ENCODE peak calls at places on chromosomes 6 and 20, in five cellular contexts. Q is GM23248, B is HCT116, Y is H1, M is endothelial cell of umbilical vein. U is an unnamed sample. For H3K27me3 and H3K4me1, the result is how much of the 10 kb centered on the place peaks cover.

GRCh38 chr20:52422574-52423463 is 231.2 kb upstream of the ZFP64 start:
- DNase-seq in Q (peak), B (no peak), Y (no peak), M (no peak), U (no peak)

GRCh38 chr6:139371421-139372253 is 2.8 kb downstream of the CITED2 start:
- DNase-seq in Q (peak), B (no peak), Y (no peak), M (peak), U (no peak)

GRCh38 chr6:25286891-25287290 is 7.7 kb downstream of the CARMIL1 start:
- DNase-seq in Q (no peak), B (no peak), Y (no peak), M (no peak), U (no peak)

GRCh38 chr6:151388997-151389639 is 2.2 kb downstream of the ZBTB2 start:
- DNase-seq in Q (no peak), B (no peak), Y (no peak), M (no peak), U (no peak)

GRCh38 chr6:110617057-110617456 is 140.6 kb upstream of the SLC22A16 start:
- DNase-seq in Q (no peak), B (no peak), Y (no peak), M (no peak), U (no peak)

GRCh38 chr6:122491915-122492537 is 20.4 kb upstream of the SERINC1 start:
- DNase-seq in Q (peak), B (peak), Y (no peak), M (peak), U (peak)

GRCh38 chr6:158703840-158704822 is 54.3 kb downstream of the SYTL3 start:
- DNase-seq in Q (peak), B (peak), Y (peak), M (peak), U (peak)

GRCh38 chr6:7664003-7664402 is 61.9 kb upstream of the BMP6 start:
- DNase-seq in Q (no peak), B (no peak), Y (no peak), M (no peak), U (no peak)

GRCh38 chr6:34358389-34358906 is 34.0 kb downstream of the NUDT3 start:
- DNase-seq in Q (peak), B (no peak), Y (no peak), M (peak), U (no peak)

GRCh38 chr6:80725156-80725930 is 618.9 kb downstream of the BCKDHB start:
- DNase-seq in Q (peak), B (no peak), Y (no peak), M (no peak), U (no peak)

GRCh38 chr6:160321729-160322505 is 26.3 kb upstream of the SLC22A3 start:
- DNase-seq in Q (no peak), B (no peak), Y (no peak), M (no peak), U (no peak)

GRCh38 chr6:169811072-169811471 is 59.6 kb downstream of the ERMARD start:
- DNase-seq in Q (no peak), B (no peak), Y (no peak), M (no peak), U (no peak)

GRCh38 chr6:169810066-169810989 is 58.9 kb downstream of the ERMARD start:
- DNase-seq in Q (no peak), B (peak), Y (no peak), M (no peak), U (no peak)

GRCh38 chr6:169813969-169814368 is 62.5 kb downstream of the ERMARD start:
- DNase-seq in Q (no peak), B (no peak), Y (no peak), M (no peak), U (no peak)

GRCh38 chr6:169812257-169812644 is 60.8 kb downstream of the ERMARD start:
- DNase-seq in Q (no peak), B (no peak), Y (no peak), M (no peak), U (no peak)

DNA sequence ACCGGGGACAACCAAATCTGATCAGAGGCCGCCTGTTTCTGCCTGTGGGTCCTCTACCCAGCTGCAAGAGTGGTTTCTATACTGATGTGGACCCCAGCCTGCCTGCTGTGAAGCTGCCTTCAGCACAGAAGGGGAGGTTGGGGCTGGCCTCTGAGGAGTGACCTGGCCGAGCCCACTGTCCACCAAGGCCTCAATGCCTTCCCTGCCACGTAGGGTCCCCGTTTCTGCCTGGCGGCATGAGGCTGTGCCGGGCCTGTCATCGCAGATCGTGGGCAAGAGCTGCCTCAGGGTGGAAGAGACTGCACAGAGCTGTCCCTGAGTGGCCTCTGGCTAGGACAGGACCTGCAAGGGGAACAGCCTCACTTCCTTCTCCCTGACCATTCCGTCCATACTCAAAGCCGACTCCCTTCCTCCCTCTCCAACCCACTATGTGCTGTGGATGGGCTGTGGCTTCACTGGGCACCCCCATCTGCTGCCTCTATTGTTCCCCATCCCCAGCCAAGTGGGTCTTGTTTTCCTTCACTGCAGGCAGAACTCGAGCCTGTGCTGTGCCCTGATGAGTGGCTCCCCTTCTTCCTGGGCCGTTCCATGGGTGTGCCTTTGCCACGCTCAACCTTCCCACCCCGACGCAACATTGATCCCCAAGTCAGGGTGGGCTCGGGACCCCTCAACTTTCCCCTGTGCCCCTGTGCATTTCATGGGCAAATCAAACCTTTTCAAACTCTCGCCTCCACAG is 60.3 kb downstream of the ERMARD start:
- DNase-seq in Q (no peak), B (no peak), Y (no peak), M (no peak), U (no peak)
- H3K27me3 ChIP-seq in Q (under half), B (under half), Y (under half), M (under half), U (under half)

DNA sequence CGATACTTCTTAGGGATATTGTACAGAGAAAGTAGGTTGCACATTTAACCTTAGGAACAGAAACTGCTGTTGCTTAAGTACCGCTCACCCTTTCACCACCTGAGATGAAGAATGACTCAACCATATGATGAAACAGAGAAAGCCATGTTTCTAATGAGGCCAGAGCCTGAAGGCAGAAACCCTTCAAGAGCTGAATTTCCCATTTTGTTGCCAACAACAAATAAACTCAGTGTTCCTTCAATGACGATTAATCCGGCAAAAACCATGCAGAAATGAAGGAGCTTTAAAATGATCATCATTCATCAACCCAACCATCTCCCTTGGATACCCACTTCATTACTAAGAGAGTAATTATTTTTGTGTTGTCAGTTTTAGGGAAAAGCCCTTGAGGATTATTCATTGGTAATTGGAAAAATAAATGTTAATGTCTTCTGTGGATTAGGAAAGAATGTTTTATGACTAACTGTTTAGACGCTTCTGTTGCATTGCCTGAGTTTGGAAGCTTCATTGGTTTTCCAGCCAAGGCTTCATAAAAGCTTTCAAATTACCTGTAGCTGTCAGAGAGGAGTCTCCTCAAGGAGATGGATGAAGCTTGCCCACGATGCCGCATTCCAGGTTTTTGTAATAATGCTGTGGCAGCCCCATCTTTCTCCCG is 112.1 kb upstream of the IYD start:
- DNase-seq in Q (peak), B (no peak), Y (no peak), M (no peak), U (no peak)
- H3K4me1 ChIP-seq in Q (under half), B (under half), Y (under half), M (under half), U (under half)

GRCh38 chr20:62473717-62474584 is 1.8 kb downstream of the GATA5 start:
- DNase-seq in Q (no peak), B (no peak), Y (no peak), M (no peak), U (no peak)

GRCh38 chr20:62476074-62476838 is 461 bp upstream of the GATA5 start:
- DNase-seq in Q (peak), B (no peak), Y (no peak), M (no peak), U (no peak)

GRCh38 chr20:62474585-62475026 is 1.2 kb downstream of the GATA5 start:
- DNase-seq in Q (no peak), B (no peak), Y (no peak), M (no peak), U (no peak)

GRCh38 chr20:62475819-62476073 is at the start of gene GATA5:
- DNase-seq in Q (no peak), B (no peak), Y (no peak), M (no peak), U (no peak)

DNA sequence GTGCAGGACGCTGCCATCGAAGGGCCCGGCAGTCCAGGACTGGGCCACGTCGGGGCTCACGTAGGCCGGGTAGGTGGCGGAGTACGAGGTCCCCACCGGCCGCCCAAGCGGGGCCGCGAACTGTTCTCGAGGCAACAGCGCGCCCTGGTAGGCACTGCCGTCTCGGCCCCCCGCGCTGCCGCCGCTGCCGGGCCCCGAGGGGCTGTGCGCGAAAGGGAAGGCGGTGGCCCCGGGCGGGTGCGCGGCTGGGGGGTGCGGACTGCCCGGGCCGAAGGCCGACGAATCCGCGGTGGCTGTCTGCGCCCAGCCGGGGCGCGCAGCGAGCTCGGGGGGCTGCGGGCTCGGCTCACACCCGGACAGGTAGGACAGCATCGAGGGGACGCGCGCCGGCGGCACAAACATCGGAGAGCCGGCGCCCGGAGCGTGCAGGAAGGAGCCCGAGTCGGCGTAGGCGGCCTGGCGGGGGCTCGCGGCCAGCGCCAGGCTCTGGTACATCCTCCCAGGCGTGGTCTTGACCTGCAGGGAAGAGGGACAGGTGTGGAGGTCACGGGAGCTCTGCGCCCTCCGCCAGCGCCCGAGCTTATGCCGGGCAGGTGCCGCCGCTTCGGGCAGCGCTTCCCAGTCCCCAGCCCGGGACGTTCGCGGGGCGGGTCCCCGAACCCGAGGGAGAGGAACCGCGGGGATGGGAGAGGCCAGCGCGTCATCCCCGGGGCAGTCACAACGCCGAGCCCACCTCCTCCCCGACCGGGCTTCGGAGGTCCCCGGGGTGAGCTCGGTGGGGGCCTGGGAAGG is 572 bp downstream of the GATA5 start:
- DNase-seq in Q (no peak), B (no peak), Y (no peak), M (no peak), U (no peak)
- TF ChIP-seq EZH2 in Q (no peak), B (no peak), Y (peak), M (peak), U (no peak)

GRCh38 chr6:6495851-6496250 is 92.7 kb upstream of the LY86 start:
- DNase-seq in Q (peak), B (no peak), Y (no peak), M (no peak), U (no peak)

GRCh38 chr6:6497541-6497940 is 91.0 kb upstream of the LY86 start:
- DNase-seq in Q (no peak), B (no peak), Y (no peak), M (no peak), U (no peak)

GRCh38 chr6:6491761-6492160 is 96.8 kb upstream of the LY86 start:
- DNase-seq in Q (no peak), B (no peak), Y (no peak), M (no peak), U (no peak)

GRCh38 chr6:6494677-6495076 is 93.8 kb upstream of the LY86 start:
- DNase-seq in Q (peak), B (peak), Y (peak), M (no peak), U (peak)

DNA sequence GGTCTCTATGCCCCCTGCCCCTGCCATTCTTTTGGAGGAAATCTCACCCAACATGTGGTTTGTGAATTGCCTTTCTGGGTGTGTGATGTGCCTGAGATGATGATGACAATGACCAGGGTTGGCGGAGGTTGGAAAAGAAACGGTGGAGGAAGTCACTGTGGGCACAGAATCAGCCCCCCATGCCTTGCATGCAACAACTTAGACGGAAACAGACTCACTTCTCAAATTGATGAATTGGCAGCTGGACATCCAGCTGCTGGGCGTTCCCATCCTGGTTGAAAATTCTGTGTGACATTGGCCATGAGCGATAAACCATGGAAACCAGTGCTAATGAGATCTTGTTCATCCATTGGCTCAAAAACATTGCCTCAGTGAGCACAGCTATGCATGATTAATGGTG is 95.8 kb upstream of the LY86 start:
- DNase-seq in Q (no peak), B (no peak), Y (no peak), M (no peak), U (no peak)
- H3K27me3 ChIP-seq in Q (under half), B (under half), Y (under half), M (under half), U (under half)

GRCh38 chr6:44049989-44050871 is 77.0 kb downstream of the MRPL14 start:
- DNase-seq in Q (peak), B (no peak), Y (no peak), M (no peak), U (no peak)
- H3K4me1 ChIP-seq in Q (half or more), B (half or more), Y (under half), M (under half), U (under half)

DNA sequence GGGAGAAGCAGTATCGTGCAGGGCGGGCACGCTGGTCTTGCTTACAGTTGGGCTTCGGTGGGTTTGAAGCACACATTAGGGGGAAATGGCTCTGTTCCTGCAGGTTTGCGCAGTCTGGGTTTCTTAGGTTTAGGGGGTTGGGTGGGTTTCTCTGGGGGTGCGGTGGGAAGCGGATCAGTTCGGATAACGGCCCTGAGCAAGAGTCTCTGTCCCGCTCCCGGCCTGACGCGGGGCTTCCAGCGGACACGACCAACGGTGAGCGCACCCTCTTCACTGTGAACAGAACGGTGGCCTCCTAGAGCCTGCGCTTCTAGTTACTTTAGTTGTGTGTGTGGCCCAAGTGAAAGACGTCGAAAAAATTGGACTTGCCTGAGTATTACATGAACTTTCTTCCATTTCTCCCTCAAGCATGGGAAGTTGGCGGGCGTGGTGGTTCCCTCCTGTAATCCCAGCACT is 635 bp upstream of the ELOVL2 start:
- DNase-seq in Q (no peak), B (no peak), Y (no peak), M (no peak), U (no peak)
- TF ChIP-seq EZH2 in Q (no peak), B (no peak), Y (no peak), M (no peak), U (no peak)

DNA sequence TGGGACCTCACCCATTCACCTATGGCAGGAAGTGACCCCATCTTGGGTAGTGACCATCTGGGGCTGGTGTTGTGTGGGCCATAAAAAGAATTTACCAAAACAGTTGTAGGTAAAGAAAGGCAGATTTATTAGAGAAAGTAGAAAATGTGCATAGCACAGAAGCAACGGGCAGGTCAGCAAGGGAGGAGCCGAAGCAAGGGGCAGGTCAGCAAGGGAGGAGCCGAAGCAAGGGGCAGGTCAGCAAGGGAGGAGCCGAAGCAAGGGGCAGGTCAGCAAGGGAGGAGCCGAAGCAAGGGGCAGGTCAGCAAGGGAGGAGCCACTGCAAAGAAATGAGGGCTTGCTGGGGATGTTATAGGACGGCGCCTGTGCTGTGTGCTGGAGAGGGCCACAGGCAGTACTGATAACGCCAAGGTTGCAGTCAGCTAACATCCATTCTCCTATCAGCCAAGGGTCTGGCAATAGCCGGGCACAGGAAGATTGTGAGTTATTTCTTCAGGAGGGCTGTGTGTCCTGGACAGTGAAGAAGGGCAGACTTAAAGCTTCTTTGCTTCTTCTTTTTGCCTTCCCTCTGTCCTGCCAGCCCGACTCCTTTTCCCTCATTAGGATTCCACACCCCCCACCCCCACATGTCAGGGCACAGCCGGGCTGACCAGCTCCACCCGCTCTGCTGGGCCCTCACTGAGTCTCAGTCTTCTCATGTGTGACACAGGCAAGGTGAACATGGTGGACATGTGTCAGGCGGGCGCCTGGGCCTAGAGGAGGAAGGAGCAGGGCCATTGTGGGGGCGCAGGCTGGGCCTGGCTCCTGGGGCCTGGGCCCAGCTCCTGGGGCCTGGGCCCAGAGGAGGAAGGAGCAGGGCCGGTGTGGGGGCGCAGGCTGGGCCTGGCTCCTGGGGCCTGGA is 31.6 kb upstream of the CHRNA4 start:
- DNase-seq in Q (no peak), B (no peak), Y (no peak), M (no peak), U (no peak)
- H3K27me3 ChIP-seq in Q (under half), B (under half), Y (under half), M (under half), U (under half)

GRCh38 chr6:106513813-106514212 is 115.5 kb downstream of the RTN4IP1 start:
- DNase-seq in Q (peak), B (no peak), Y (no peak), M (peak), U (peak)
- H3K4me1 ChIP-seq in Q (under half), B (under half), Y (under half), M (under half), U (half or more)

U was measured in DND-41.